ENCODE peak calls at places on chromosomes 12 and 14, in seven cellular contexts. S, Q, D, I, C, Z and U are unnamed samples. For H3K4me1, the result is how much of the 10 kb centered on the place peaks cover.

GRCh38 chr12:75478395-75478794 is 2.2 kb upstream of the GLIPR1 start:
- DNase-seq in Q (no peak), S (no peak), C (no peak), I (peak), D (peak), Z (peak), U (no peak)

GRCh38 chr14:104291123-104292000 is 153.0 kb downstream of the KIF26A start:
- DNase-seq in D (no peak), Z (no peak), C (no peak), S (peak), I (no peak), Q (peak), U (no peak)

GRCh38 chr12:110466791-110467190 is 1.3 kb downstream of the GPN3 start:
- DNase-seq in Q (no peak), D (no peak), I (no peak), S (no peak), C (no peak), Z (no peak), U (no peak)

GRCh38 chr14:21825147-21825743 is 151.6 kb upstream of the OR4E1 start:
- DNase-seq in S (peak), Z (peak), D (peak), Q (peak), C (no peak), I (no peak), U (peak)

GRCh38 chr12:3545121-3545796 is 54.3 kb downstream of the PRMT8 start:
- DNase-seq in Q (no peak), S (no peak), C (no peak), D (no peak), Z (no peak), I (no peak), U (no peak)

GRCh38 chr14:88834883-88835431 is 10.5 kb downstream of the TTC8 start:
- DNase-seq in C (no peak), Z (no peak), S (no peak), Q (no peak), I (no peak), D (no peak), U (no peak)

GRCh38 chr14:51283402-51283825 is 43.4 kb downstream of the TMX1 start:
- DNase-seq in S (peak), C (peak), Z (no peak), Q (peak), I (no peak), D (peak), U (peak)

GRCh38 chr14:35229495-35230089 is 62.6 kb upstream of the PSMA6 start:
- DNase-seq in S (no peak), I (no peak), Z (no peak), D (peak), C (no peak), Q (no peak), U (no peak)

GRCh38 chr14:65258391-65258790 is 154.1 kb upstream of the FUT8 start:
- DNase-seq in C (no peak), Q (no peak), I (no peak), D (no peak), S (no peak), Z (no peak), U (no peak)

GRCh38 chr12:62683724-62684501 is 217.3 kb downstream of the MON2 start:
- DNase-seq in Z (no peak), I (no peak), C (peak), D (no peak), Q (no peak), S (no peak), U (no peak)

GRCh38 chr12:71421007-71421406 is 18.6 kb upstream of the LGR5 start:
- DNase-seq in S (no peak), C (no peak), Q (no peak), D (no peak), Z (no peak), I (no peak), U (no peak)

GRCh38 chr14:86363576-86363975 is 833.6 kb downstream of the FLRT2 start:
- DNase-seq in Z (no peak), Q (no peak), I (no peak), D (no peak), C (no peak), S (no peak), U (no peak)

GRCh38 chr12:14399871-14400270 is 34.4 kb downstream of the ATF7IP start:
- DNase-seq in Z (no peak), C (no peak), I (no peak), D (no peak), S (no peak), Q (no peak), U (no peak)

DNA sequence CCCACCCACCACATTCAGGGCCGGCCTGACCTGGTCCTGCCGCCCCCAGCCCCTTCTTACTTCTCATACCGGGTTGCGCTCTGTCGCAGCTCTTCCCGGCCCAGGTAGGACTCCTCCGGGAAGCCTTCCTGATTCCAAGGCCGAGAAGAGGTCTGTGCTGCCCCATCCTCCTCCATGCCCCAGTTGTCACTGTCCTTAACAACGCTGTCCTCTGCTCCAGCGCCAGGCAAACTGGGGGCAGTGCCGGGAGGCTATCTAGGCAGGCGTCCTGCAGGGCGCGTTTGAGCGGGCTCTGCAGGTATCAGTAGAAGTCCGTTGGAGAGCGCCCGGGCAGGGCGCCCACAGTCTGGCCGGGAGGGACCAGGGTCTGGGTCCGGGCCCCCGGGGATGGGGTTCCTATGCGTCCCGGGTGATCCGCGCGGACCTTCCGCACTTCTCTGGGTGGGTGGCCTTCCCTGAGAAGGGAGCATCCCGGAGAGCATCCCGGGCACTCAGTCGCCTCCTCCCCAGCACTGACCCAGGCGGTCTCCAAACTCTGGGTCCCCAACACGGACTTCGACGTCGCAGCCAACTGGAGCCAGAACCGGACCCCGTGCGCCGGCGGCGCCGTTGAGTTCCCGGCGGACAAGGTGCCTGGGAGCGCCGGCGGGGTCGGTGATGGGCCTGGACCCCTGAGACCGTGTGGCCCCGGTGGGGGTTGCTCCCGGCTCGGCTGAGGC is 897 bp downstream of the AMN start:
- DNase-seq in S (no peak), Z (no peak), Q (peak), I (no peak), C (no peak), D (no peak), U (no peak)
- H3K4me3 ChIP-seq in S (peak), Z (no peak), Q (no peak), I (peak), C (peak), D (no peak), U (no peak)

GRCh38 chr14:68925373-68925772 is 53.7 kb downstream of the ACTN1 start:
- DNase-seq in I (no peak), S (no peak), Q (no peak), Z (no peak), D (no peak), C (no peak), U (no peak)
- H3K4me1 ChIP-seq in I (under half), S (under half), Q (under half), Z (half or more), D (under half), C (half or more), U (under half)

GRCh38 chr12:54044425-54045093 is 9.1 kb upstream of the HOXC4 start:
- DNase-seq in Z (no peak), I (no peak), C (no peak), S (no peak), D (no peak), Q (no peak), U (no peak)
- H3K4me3 ChIP-seq in Z (no peak), I (no peak), C (no peak), S (no peak), D (no peak), Q (no peak), U (no peak)

DNA sequence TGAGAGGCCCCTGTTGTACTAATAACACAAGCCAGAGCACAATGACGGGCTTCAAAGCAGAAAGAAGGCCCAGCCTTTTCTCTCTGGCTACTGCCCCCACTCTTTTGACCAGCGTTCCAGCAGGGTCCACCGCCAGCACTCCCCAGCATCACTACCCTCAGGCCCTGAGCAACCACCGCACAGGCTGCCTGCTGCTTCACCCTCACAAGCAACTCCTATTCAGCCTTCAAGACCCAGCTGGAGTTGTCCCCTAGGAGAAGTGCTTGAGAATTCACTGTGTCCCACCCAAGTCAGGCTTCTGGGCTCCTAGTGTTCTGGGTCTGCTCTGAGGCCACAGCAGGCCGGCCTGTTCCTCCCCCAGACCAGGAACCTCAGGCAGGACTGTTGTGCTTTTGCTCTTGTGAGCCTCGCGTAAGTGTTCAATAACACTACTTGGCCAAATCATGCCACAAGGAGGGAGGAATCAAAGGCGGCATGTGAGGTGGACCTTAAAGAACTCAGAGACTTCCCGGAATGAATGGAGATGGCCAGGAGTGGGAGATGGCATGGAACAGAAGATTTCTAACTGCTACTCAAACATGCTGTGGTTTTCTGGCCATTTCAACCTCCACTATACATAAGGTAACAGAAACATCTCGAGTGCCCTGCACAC is 83.3 kb upstream of the GPR68 start:
- DNase-seq in Q (no peak), S (no peak), D (no peak), C (no peak), I (no peak), Z (no peak), U (no peak)
- H3K4me1 ChIP-seq in Q (under half), S (under half), D (under half), C (half or more), I (under half), Z (half or more), U (under half)

DNA sequence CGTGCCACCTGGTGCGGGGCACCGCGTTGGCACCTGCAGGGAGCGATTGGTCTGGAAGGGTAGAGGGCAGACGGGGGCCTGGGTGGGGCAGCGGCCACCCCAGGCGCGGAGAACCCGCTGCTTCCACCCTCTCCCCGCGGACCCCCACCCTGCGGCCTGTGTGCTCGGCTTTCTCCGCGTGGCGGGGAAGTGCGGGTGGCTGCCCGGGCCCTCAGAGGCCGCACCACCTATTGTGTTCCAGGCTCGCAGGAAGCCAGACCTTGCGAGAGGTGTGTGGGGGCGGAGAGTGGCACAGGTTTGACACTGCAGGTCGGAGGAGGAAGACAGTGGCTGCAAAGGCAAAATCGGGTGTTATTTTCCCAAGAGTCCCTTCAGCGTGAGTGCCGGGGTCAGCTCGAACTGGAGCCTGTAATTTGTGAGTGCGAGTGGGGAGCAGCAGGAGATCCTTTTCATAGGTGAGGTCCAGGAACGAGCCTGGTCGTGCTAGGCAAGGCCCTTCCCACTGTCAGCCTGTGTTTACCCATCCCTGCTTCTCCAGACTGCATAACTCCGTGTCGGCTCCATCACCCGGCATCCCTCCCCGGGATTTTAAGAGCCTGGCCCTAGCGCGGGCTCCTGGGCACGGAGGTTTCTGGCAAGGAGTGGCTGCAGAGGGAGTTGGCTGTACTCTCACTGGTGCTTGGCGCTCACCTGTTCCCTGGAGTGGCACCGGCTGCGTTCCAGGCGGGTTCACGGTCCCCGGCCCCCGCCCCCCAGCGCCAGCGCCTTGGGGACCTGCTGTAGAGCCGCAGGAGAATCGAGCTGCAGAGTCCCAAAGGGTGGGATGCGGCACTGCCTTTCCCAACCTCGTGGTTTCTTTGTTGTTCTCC is 930 bp downstream of the TBC1D30 start:
- DNase-seq in C (no peak), D (no peak), Z (no peak), S (no peak), I (no peak), Q (no peak), U (no peak)
- H3K4me3 ChIP-seq in C (peak), D (no peak), Z (no peak), S (peak), I (peak), Q (no peak), U (peak)

DNA sequence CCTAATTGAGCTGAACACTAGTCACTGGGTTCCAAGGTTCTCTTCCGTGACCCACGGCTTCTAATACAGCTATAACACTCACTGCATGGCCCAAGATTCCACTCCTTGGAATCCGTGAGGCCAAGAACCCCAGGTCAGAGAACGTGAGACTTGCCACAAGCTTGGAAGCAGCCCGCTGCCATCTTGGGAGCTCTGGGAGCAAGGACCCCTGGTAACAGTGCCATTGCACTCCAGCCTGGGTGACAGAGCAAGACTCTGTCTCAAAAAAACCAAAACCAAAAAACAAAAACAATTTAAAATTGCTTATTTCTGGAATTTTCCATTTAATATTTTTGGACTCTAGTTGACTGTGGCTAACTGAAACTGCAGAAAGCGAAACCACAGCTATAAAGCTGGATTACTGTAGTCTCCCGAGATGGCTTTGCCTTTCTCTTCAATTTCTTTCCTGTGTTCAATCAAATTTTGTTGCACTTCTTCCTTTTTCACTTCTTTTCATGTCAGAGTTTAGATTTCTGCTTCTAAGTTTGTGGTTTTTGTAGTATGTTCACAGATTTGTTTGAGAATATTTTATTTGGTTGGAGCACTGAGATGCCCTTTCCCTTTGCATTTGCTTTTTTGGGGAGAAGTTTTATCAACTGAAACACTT is 44.7 kb downstream of the DDHD1 start:
- DNase-seq in I (no peak), Z (no peak), D (peak), C (no peak), S (no peak), Q (no peak), U (no peak)
- H3K4me1 ChIP-seq in I (under half), Z (under half), D (under half), C (under half), S (under half), Q (under half), U (under half)

GRCh38 chr14:81323621-81324400 is 76.3 kb downstream of the STON2 start:
- DNase-seq in I (no peak), Z (no peak), C (no peak), S (peak), D (no peak), Q (peak), U (peak)
- H3K4me3 ChIP-seq in I (no peak), Z (no peak), C (no peak), S (no peak), D (no peak), Q (no peak), U (peak)